ENCODE peak calls at places on chromosomes 12 and 14, in five cellular contexts. E is endothelial cell of umbilical vein, V is HL-60, F is gastrocnemius medialis, H is thoracic aorta. I is an unnamed sample. For H3K27me3, the result is how much of the 10 kb centered on the place peaks cover.

GRCh38 chr14:50397461-50398196 is 948 bp upstream of the CDKL1 start:
- DNase-seq in V (peak), F (no peak), E (no peak), H (no peak), I (peak)

GRCh38 chr14:98634043-98634820 is 637.8 kb downstream of the BCL11B start:
- DNase-seq in H (no peak), V (no peak), F (no peak), E (no peak), I (no peak)

GRCh38 chr12:43942379-43942778 is 106.5 kb downstream of the TMEM117 start:
- DNase-seq in H (no peak), F (no peak), E (no peak), V (no peak), I (no peak)

GRCh38 chr14:32252030-32252670 is 49.1 kb upstream of the RNU6-8 start:
- DNase-seq in V (peak), F (peak), H (peak), E (peak), I (peak)

GRCh38 chr14:30180219-30180618 is 252.6 kb upstream of the PRKD1 start:
- DNase-seq in F (no peak), V (no peak), E (no peak), H (no peak), I (peak)

GRCh38 chr12:109462868-109463692 is 14.0 kb downstream of the KCTD10 start:
- DNase-seq in V (no peak), H (peak), F (peak), E (peak), I (peak)

GRCh38 chr14:96776791-96777190 is 20.4 kb upstream of the VRK1 start:
- DNase-seq in V (no peak), H (no peak), F (no peak), E (no peak), I (no peak)

GRCh38 chr12:16939871-16940306 is 333.9 kb upstream of the LMO3 start:
- DNase-seq in F (no peak), H (no peak), V (peak), E (peak), I (peak)

GRCh38 chr12:4293299-4293941 is 19.9 kb downstream of the CCND2 start:
- DNase-seq in V (no peak), E (no peak), H (no peak), F (no peak), I (no peak)

GRCh38 chr14:68734231-68734732 is 58.6 kb downstream of the ZFP36L1 start:
- DNase-seq in H (no peak), F (no peak), E (peak), V (peak), I (peak)

GRCh38 chr12:124742111-124742510 is 121.6 kb downstream of the SCARB1 start:
- DNase-seq in F (no peak), H (no peak), E (peak), V (no peak), I (no peak)

GRCh38 chr12:19036673-19037357 is 92.7 kb upstream of the PLEKHA5 start:
- DNase-seq in E (peak), V (no peak), F (no peak), H (no peak), I (no peak)

GRCh38 chr14:30521899-30522736 is 36.8 kb upstream of the G2E3 start:
- DNase-seq in E (peak), F (no peak), V (peak), H (no peak), I (peak)

GRCh38 chr14:100187247-100187833 is 27.9 kb upstream of the DEGS2 start:
- DNase-seq in V (no peak), H (no peak), F (no peak), E (no peak), I (no peak)

GRCh38 chr14:77324816-77325745 is 4.2 kb downstream of the GSTZ1 start:
- DNase-seq in E (no peak), F (no peak), H (no peak), V (no peak), I (no peak)

GRCh38 chr12:109469516-109469915 is 7.6 kb downstream of the KCTD10 start:
- DNase-seq in F (no peak), H (no peak), E (no peak), V (no peak), I (no peak)

GRCh38 chr14:54807881-54808280 is 94.7 kb downstream of the GCH1 start:
- DNase-seq in E (no peak), V (no peak), H (no peak), F (no peak), I (no peak)

GRCh38 chr12:18634382-18634781 is 103.4 kb downstream of the PLCZ1 start:
- DNase-seq in F (no peak), E (no peak), H (no peak), V (no peak), I (no peak)

GRCh38 chr12:45498645-45499044 is 230.9 kb upstream of the ARID2 start:
- DNase-seq in F (no peak), H (no peak), V (no peak), E (no peak), I (no peak)

DNA sequence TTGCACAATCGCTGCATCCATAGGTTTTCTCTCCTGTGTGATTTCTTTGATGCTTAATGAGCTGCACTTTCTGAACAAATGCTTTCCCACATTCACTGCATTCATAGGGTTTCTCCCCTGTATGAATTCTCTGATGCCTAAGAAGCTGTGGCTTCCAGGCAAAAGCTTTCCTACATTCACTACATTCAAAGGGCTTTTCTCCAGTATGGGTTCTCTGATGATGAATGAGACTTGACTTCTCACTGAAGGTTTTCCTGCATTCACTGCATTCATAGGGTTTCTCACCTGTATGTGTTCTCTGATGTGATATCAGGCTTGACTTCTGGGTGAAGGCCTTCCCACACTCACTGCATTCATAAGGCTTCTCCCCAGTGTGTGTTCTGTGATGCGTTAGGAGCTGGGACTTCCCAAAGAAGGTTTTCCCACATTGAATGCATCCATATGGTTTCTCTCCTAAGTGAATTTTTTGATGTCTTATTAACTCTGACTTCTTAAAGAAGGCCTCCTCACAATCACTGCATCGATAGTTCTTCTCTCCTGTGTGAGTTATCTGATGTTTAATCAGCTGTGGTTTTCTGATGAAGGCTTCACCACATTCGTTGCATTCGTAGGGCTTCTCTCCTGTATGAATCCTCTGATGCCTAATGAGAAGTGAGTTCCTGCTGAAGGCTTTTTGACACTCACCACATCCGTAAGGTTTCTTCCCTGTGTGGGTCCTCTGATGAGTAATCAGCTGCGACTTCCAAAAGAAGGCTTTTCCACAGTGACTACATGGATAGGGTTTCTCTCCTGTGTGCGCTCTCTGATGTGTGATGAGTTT is 30.3 kb downstream of the ZNF605 start:
- DNase-seq in V (no peak), F (no peak), E (no peak), H (no peak), I (no peak)
- H3K4me3 ChIP-seq in V (no peak), F (no peak), E (no peak), H (peak), I (no peak)

GRCh38 chr14:87712386-87713113 is 280.4 kb downstream of the GALC start:
- DNase-seq in H (no peak), E (no peak), V (no peak), F (no peak), I (no peak)
- TF ChIP-seq CTCF in H (no peak), E (no peak), V (no peak), F (no peak), I (no peak)

GRCh38 chr12:128265566-128265965 is 1.4 kb upstream of the TMEM132C start:
- DNase-seq in V (no peak), E (no peak), H (no peak), F (no peak), I (no peak)
- H3K27me3 ChIP-seq in V (under half), E (under half), H (under half), F (under half), I (under half)

GRCh38 chr12:120844768-120845449 is 59.2 kb downstream of the SPPL3 start:
- DNase-seq in F (no peak), H (no peak), V (no peak), E (no peak), I (no peak)

GRCh38 chr12:120849765-120850164 is 54.4 kb downstream of the SPPL3 start:
- DNase-seq in H (no peak), E (peak), F (peak), V (no peak), I (peak)

GRCh38 chr12:120845696-120846095 is 58.5 kb downstream of the SPPL3 start:
- DNase-seq in E (no peak), F (no peak), H (no peak), V (no peak), I (no peak)

GRCh38 chr12:120846721-120847120 is 57.4 kb downstream of the SPPL3 start:
- DNase-seq in E (no peak), F (no peak), V (no peak), H (no peak), I (no peak)

GRCh38 chr12:120847392-120848157 is 56.6 kb downstream of the SPPL3 start:
- DNase-seq in E (no peak), F (no peak), H (no peak), V (no peak), I (no peak)
- H3K4me3 ChIP-seq in E (no peak), F (no peak), H (no peak), V (no peak), I (no peak)

GRCh38 chr14:73759714-73760597 is 45.8 kb upstream of the PNMA1 start:
- DNase-seq in F (peak), H (peak), E (peak), V (peak), I (peak)
- TF ChIP-seq CTCF in F (peak), H (peak), E (no peak), V (no peak), I (no peak)

DNA sequence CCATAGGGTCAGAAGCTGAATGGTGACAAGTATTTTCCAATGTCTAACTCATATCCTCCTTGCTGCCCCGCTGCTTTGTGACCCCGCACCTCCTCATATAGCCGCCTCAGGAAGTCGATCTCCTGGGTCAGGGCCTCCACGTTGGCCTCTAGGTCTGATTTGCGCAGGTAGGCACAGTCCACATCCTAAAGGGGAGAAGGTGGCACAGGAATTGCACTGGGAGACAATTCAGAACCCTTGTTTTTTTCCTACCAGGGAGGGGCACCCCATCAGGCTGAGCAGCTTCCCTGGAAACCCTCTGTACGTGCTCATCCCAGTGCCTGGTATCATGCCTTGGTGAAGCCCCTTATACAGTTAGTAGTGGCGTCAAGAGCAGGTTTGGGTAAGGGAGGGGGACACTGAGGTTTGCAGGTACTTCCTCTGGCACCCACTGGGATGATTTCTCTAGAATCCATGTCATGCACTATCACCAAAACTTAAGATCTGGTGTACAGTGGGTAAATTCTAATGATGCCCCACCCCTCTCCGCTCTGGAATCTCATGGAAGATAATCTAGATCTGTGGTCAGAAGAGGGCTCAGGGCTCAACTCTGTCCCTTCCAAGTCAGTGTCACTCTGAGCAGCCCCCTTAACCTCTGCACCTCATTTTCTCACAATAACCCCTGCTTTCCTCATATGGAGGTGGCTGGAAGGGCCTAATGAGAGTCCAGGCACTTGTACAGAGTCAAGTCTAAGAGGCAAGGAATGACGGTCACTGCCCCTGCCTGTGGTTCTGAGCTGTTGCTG is 20.1 kb upstream of the KRT86 start:
- DNase-seq in F (no peak), H (no peak), E (no peak), V (no peak), I (no peak)
- H3K27me3 ChIP-seq in F (under half), H (under half), E (under half), V (under half), I (under half)

GRCh38 chr14:63204407-63205280 is at the start of gene RHOJ:
- DNase-seq in V (no peak), H (no peak), E (no peak), F (no peak), I (no peak)
- H3K4me3 ChIP-seq in V (peak), H (peak), E (peak), F (peak), I (peak)

DNA sequence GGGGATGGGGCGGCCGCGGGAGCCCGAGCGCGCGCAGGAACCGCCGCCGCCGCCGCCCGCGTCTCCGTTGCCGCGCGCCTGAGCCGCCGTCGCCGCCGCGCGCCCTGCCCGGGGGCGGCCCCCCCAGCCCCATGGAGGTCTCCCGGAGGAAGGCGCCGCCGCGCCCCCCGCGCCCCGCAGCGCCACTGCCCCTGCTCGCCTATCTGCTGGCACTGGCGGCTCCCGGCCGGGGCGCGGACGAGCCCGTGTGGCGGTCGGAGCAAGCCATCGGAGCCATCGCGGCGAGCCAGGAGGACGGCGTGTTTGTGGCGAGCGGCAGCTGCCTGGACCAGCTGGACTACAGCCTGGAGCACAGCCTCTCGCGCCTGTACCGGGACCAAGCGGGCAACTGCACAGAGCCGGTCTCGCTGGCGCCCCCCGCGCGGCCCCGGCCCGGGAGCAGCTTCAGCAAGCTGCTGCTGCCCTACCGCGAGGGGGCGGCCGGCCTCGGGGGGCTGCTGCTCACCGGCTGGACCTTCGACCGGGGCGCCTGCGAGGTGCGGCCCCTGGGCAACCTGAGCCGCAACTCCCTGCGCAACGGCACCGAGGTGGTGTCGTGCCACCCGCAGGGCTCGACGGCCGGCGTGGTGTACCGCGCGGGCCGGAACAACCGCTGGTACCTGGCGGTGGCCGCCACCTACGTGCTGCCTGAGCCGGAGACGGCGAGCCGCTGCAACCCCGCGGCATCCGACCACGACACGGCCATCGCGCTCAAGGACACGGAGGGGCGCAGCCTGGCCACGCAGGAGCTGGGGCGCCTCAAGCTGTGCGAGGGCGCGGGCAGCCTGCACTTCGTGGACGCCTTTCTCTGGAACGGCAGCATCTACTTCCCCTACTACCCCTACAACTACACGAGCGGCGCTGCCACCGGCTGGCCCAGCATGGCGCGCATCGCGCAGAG is 734 bp downstream of the PLXNC1 start:
- DNase-seq in E (no peak), H (no peak), V (no peak), F (no peak), I (no peak)
- TF ChIP-seq CTCF in E (no peak), H (peak), V (no peak), F (no peak), I (peak)

GRCh38 chr12:111149299-111149698 is 219.6 kb downstream of the PHETA1 start:
- DNase-seq in E (no peak), V (no peak), H (no peak), F (no peak), I (no peak)
- H3K27me3 ChIP-seq in E (under half), V (under half), H (under half), F (under half), I (under half)

I was measured in bronchial epithelial cell.